ENCODE peak calls at places on chromosomes 2 and 18, in five cellular contexts. Z is neuronal stem cell, Q is H1, E is trophoblast cell, N is mesenchymal stem cell. K is an unnamed sample.

GRCh38 chr18:38422216-38422615 is 856.6 kb upstream of the CELF4 start:
- DNase-seq in N (no peak), Q (no peak), E (no peak), Z (no peak), K (no peak)

GRCh38 chr2:237618449-237618848 is 8.9 kb upstream of the LRRFIP1 start:
- DNase-seq in Z (no peak), Q (no peak), E (peak; percentile 84), N (peak; percentile 63), K (no peak)

GRCh38 chr2:66443977-66444855 is 9.3 kb downstream of the MEIS1 start:
- DNase-seq in Q (peak; percentile 50), Z (no peak), N (peak; percentile 73), E (no peak), K (no peak)

GRCh38 chr2:203225423-203226039 is 13.3 kb upstream of the CYP20A1 start:
- DNase-seq in E (peak; percentile 63), N (peak; percentile 37), Q (peak; percentile 52), Z (no peak), K (no peak)

GRCh38 chr2:20557635-20558034 is 93.3 kb downstream of the HS1BP3 start:
- DNase-seq in Z (no peak), E (no peak), N (no peak), Q (no peak), K (no peak)

GRCh38 chr2:200362202-200362917 is 55.9 kb downstream of the SPATS2L start:
- DNase-seq in N (no peak), E (no peak), Q (no peak), Z (no peak), K (no peak)

GRCh38 chr2:215833531-215834162 is 179.7 kb downstream of the MREG start:
- DNase-seq in E (peak; percentile 53), N (peak; percentile 72), Q (no peak), Z (no peak), K (no peak)

GRCh38 chr2:111711270-111711669 is 172.7 kb downstream of the ANAPC1 start:
- DNase-seq in Q (no peak), Z (no peak), E (no peak), N (no peak), K (no peak)

GRCh38 chr2:141610564-141610963 is 520.3 kb downstream of the LRP1B start:
- DNase-seq in N (no peak), Q (no peak), E (peak; percentile 43), Z (no peak), K (no peak)

GRCh38 chr18:67766930-67767329 is 250.4 kb upstream of the DSEL start:
- DNase-seq in N (peak; percentile 93), Q (no peak), E (peak; percentile 12), Z (no peak), K (no peak)

GRCh38 chr2:237511885-237512405 is 24.9 kb downstream of the MLPH start:
- DNase-seq in N (no peak), Q (no peak), E (no peak), Z (no peak), K (no peak)

GRCh38 chr18:67216846-67217245 is 299.7 kb downstream of the DSEL start:
- DNase-seq in N (no peak), Q (no peak), Z (no peak), E (no peak), K (no peak)

GRCh38 chr2:61016392-61017002 is 1.0 kb upstream of the PEX13 start:
- DNase-seq in N (no peak), E (no peak), Q (no peak), Z (no peak), K (no peak)

GRCh38 chr18:79056827-79057367 is 12.3 kb upstream of the ATP9B start:
- DNase-seq in E (no peak), N (no peak), Z (no peak), Q (no peak), K (no peak)

GRCh38 chr18:39846277-39846676 is 2108.8 kb upstream of the PIK3C3 start:
- DNase-seq in N (no peak), Z (no peak), Q (no peak), E (no peak), K (no peak)

GRCh38 chr2:5365871-5366461 is 326.2 kb upstream of the SOX11 start:
- DNase-seq in N (peak; percentile 41), Q (peak; percentile 94), E (peak; percentile 84), Z (peak; percentile 69), K (peak; percentile 85)

GRCh38 chr18:59696311-59697235 is 650 bp downstream of the CCBE1 start:
- DNase-seq in N (peak; percentile 48), Q (peak; percentile 70), E (peak; percentile 80), Z (no peak), K (peak; percentile 74)

GRCh38 chr2:50787636-50788035 is 244.3 kb downstream of the NRXN1 start:
- DNase-seq in N (no peak), Q (no peak), Z (no peak), E (no peak), K (no peak)

GRCh38 chr2:50786345-50786744 is 245.6 kb downstream of the NRXN1 start:
- DNase-seq in E (no peak), Z (no peak), Q (no peak), N (no peak), K (no peak)

GRCh38 chr2:50785781-50786180 is 246.2 kb downstream of the NRXN1 start:
- DNase-seq in E (no peak), N (no peak), Z (no peak), Q (no peak), K (no peak)

DNA sequence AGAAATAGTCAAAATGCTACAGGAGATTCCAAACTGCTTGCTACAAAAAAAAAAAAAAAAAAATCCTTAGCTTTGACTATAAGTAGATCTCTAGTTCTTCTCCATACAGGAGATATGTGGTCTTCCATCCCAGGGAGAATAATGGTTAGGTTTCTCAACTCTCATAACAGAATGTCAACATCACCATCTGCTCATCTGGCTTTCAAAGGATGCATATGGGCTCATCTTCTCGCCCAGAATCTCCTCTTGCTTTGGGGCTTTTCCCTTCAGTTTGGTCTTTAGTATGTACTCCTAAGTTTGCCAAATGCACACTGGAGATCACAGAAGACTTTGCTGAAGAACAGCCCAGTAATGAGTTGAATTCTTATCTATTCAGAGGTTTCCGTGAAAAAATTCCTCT is 240.7 kb downstream of the NRXN1 start:
- DNase-seq in Z (no peak), Q (no peak), N (no peak), E (no peak), K (no peak)
- H2BK12ac ChIP-seq in Z (no peak overlapping the region), Q (no peak overlapping the region), N (no peak overlapping the region), E (no peak overlapping the region), K (no peak overlapping the region)

GRCh38 chr2:133484106-133484505 is 84.2 kb downstream of the NCKAP5 start:
- DNase-seq in E (no peak), N (peak; percentile 48), Q (no peak), Z (no peak), K (no peak)

GRCh38 chr2:133484783-133485182 is 83.5 kb downstream of the NCKAP5 start:
- DNase-seq in E (no peak), Q (no peak), N (no peak), Z (no peak), K (no peak)

GRCh38 chr2:133485868-133486267 is 82.4 kb downstream of the NCKAP5 start:
- DNase-seq in E (no peak), Q (no peak), Z (no peak), N (no peak), K (no peak)

GRCh38 chr2:133489146-133489545 is 79.1 kb downstream of the NCKAP5 start:
- DNase-seq in Z (no peak), Q (no peak), E (no peak), N (no peak), K (no peak)

GRCh38 chr2:133486706-133487305 is 81.5 kb downstream of the NCKAP5 start:
- DNase-seq in Z (no peak), E (peak; percentile 15), Q (no peak), N (no peak), K (no peak)
- H3K4ac ChIP-seq in Z (no peak overlapping the region), E (no peak overlapping the region), Q (no peak overlapping the region), N (no peak overlapping the region), K (no peak overlapping the region)

GRCh38 chr18:45328762-45329161 is 286.5 kb upstream of the SLC14A2 start:
- DNase-seq in Z (no peak), Q (no peak), N (no peak), E (no peak), K (no peak)

GRCh38 chr18:45324489-45325111 is 290.7 kb upstream of the SLC14A2 start:
- DNase-seq in Q (peak; percentile 47), E (peak; percentile 12), N (peak; percentile 19), Z (peak; percentile 11), K (peak; percentile 38)

GRCh38 chr18:45328271-45328670 is 287.0 kb upstream of the SLC14A2 start:
- DNase-seq in E (no peak), Q (no peak), N (no peak), Z (no peak), K (no peak)

GRCh38 chr18:45325791-45326190 is 289.5 kb upstream of the SLC14A2 start:
- DNase-seq in N (no peak), E (no peak), Z (peak; percentile 11), Q (no peak), K (no peak)

GRCh38 chr18:45326505-45326904 is 288.8 kb upstream of the SLC14A2 start:
- DNase-seq in E (no peak), Z (no peak), Q (no peak), N (no peak), K (no peak)
- H2BK12ac ChIP-seq in E (peak overlapping the region; percentile 2), Z (no peak overlapping the region), Q (no peak overlapping the region), N (no peak overlapping the region), K (no peak overlapping the region)

GRCh38 chr2:28343971-28344715 is 48.5 kb upstream of the FOSL2 start:
- DNase-seq in E (peak; percentile 25), Z (no peak), Q (no peak), N (no peak), K (no peak)

GRCh38 chr2:28343184-28343942 is 49.3 kb upstream of the FOSL2 start:
- DNase-seq in Z (no peak), E (no peak), N (no peak), Q (no peak), K (no peak)

GRCh38 chr2:28345619-28346018 is 47.0 kb upstream of the FOSL2 start:
- DNase-seq in Z (no peak), E (peak; percentile 35), Q (no peak), N (no peak), K (no peak)

GRCh38 chr2:28346587-28346986 is 46.1 kb upstream of the FOSL2 start:
- DNase-seq in E (peak; percentile 43), N (peak; percentile 82), Q (no peak), Z (no peak), K (no peak)

DNA sequence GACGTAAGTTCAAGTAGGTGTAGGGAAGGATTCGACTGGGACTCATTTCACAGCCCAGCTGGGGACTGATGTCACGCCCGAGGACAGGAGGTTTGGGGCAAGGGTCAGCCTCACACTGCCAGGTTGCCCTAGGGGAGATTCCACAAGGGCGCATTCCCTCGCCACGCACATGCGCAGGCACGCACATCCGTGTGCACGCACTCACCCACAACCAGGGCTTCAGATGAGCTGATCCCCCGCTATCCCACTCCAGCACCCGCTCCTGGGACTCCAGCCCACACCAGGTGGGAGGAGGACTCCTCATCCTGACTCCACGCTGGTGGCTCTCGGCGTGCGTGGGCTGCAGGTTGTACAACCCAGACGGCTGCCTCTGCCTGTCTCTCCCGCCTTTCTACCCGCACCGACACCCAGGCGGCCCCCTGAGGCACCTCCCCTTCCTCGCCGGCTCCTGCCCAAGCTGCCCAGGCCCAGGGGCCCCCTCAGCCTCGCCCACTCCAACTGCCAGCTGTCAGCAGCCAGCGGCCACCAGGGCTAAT is 47.8 kb upstream of the FOSL2 start:
- DNase-seq in Z (no peak), Q (no peak), N (no peak), E (peak; percentile 93), K (no peak)
- H3K4ac ChIP-seq in Z (no peak overlapping the region), Q (peak overlapping the region; percentile 38), N (no peak overlapping the region), E (no peak overlapping the region), K (no peak overlapping the region)

GRCh38 chr2:42463570-42463969 is 30.2 kb downstream of the KCNG3 start:
- DNase-seq in E (no peak), Q (peak; percentile 38), N (no peak), Z (no peak), K (no peak)
- H2BK12ac ChIP-seq in E (no peak overlapping the region), Q (no peak overlapping the region), N (no peak overlapping the region), Z (no peak overlapping the region), K (no peak overlapping the region)

GRCh38 chr2:12340164-12340563 is 376.6 kb upstream of the TRIB2 start:
- DNase-seq in Q (no peak), E (no peak), N (peak; percentile 72), Z (no peak), K (no peak)
- H3K4ac ChIP-seq in Q (no peak overlapping the region), E (no peak overlapping the region), N (no peak overlapping the region), Z (no peak overlapping the region), K (no peak overlapping the region)

K was measured in H9.